ENCODE peak calls at places on chromosomes 11 and 22, in ten cellular contexts. Z, E, A, D, U, P, W, V, Q and B are unnamed samples.
A peak's percentile ranks its signal among the peaks of the same experiment; 100 is the strongest.

GRCh38 chr11:45266693-45267451 is 19.3 kb downstream of the SYT13 start:
- DNase-seq in E (peak; percentile 78), Z (no peak), D (peak; percentile 52), W (no peak), A (no peak), Q (no peak), P (no peak), V (peak; percentile 32), U (no peak), B (peak; percentile 44)

GRCh38 chr11:74024630-74025029 is 15.7 kb upstream of the UCP3 start:
- DNase-seq in W (no peak), U (no peak), E (no peak), Q (no peak), P (no peak), A (peak; percentile 60), D (no peak), V (no peak), Z (peak; percentile 93), B (no peak)

GRCh38 chr22:31106001-31106571 is 1.3 kb downstream of the SELENOM start:
- DNase-seq in E (no peak), Z (no peak), D (no peak), Q (no peak), W (no peak), P (no peak), A (peak; percentile 13), U (no peak), V (no peak), B (no peak)

GRCh38 chr22:26643368-26644100 is 13.9 kb upstream of the MIAT start:
- DNase-seq in D (no peak), A (no peak), P (no peak), Q (no peak), W (no peak), U (no peak), Z (no peak), V (no peak), E (no peak), B (no peak)

GRCh38 chr22:40463017-40463631 is 92.7 kb downstream of the SGSM3 start:
- DNase-seq in D (no peak), W (no peak), E (no peak), A (no peak), P (no peak), U (no peak), V (no peak), Z (no peak), Q (peak; percentile 82), B (peak; percentile 59)

GRCh38 chr11:64810891-64811272 is 531 bp upstream of the MEN1 start:
- DNase-seq in P (no peak), Q (no peak), W (no peak), V (peak; percentile 23), E (no peak), D (peak; percentile 57), U (no peak), Z (no peak), A (no peak), B (no peak)

GRCh38 chr11:125108469-125108868 is 3.0 kb downstream of the TMEM218 start:
- DNase-seq in U (no peak), Q (no peak), A (no peak), Z (no peak), V (no peak), P (no peak), E (no peak), W (no peak), D (no peak), B (no peak)

GRCh38 chr11:47464479-47464878 is 15.5 kb upstream of the RAPSN start:
- DNase-seq in U (no peak), E (no peak), V (no peak), W (no peak), D (peak; percentile 80), Z (no peak), A (no peak), P (no peak), Q (no peak), B (no peak)

GRCh38 chr11:12182650-12183511 is 72.5 kb downstream of the MICAL2 start:
- DNase-seq in Q (no peak), W (no peak), D (no peak), U (peak; percentile 92), A (no peak), P (no peak), V (no peak), Z (peak; percentile 98), E (no peak), B (no peak)

GRCh38 chr11:15006139-15006759 is 34.1 kb upstream of the CALCA start:
- DNase-seq in W (no peak), Q (no peak), D (peak; percentile 26), U (peak; percentile 37), P (no peak), E (peak; percentile 27), V (no peak), Z (peak; percentile 64), A (no peak), B (peak; percentile 18)

GRCh38 chr11:117478126-117478856 is 150.6 kb downstream of the CEP164 start:
- DNase-seq in Z (no peak), W (no peak), Q (no peak), E (no peak), U (no peak), D (no peak), V (no peak), P (no peak), A (no peak), B (no peak)

GRCh38 chr11:117477721-117478120 is 150.1 kb downstream of the CEP164 start:
- DNase-seq in W (no peak), A (no peak), E (no peak), Q (no peak), U (no peak), D (no peak), Z (no peak), V (no peak), P (no peak), B (no peak)

GRCh38 chr11:117478926-117479325 is 151.3 kb downstream of the CEP164 start:
- DNase-seq in W (no peak), Q (no peak), P (no peak), V (no peak), U (no peak), Z (peak; percentile 3), D (no peak), E (no peak), A (no peak), B (no peak)

GRCh38 chr11:117480221-117480620 is 152.6 kb downstream of the CEP164 start:
- DNase-seq in U (no peak), Z (no peak), E (no peak), Q (no peak), D (no peak), A (no peak), W (no peak), P (no peak), V (no peak), B (no peak)

DNA sequence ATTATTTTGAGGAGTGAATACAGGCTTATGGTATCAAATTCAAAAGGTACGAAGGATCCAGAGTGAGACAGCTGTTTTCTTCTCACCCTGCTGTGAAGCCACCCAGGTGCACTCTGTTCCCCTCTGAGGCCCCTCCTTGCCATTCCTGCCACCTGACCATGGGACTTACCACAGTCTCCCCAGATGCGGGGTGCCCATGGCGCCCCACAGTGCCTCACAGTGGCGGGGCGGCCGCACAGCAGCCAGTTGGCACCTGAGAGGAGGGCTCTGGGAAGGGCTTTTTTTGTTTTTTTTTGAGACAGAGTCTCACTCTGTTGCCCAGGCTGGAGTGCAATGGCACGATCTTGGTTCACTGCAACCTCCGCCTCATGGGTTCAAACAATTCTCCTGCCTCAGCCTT is 151.7 kb downstream of the CEP164 start:
- DNase-seq in U (no peak), W (no peak), D (no peak), Q (no peak), P (no peak), A (no peak), Z (no peak), V (no peak), E (peak; percentile 49), B (peak; percentile 62)
- TF ChIP-seq CTCF in U (no peak), W (peak; percentile 28), D (peak; percentile 38), Q (no peak), P (no peak), A (no peak), Z (no peak), V (peak; percentile 18), E (peak; percentile 69), B (peak; percentile 16)

GRCh38 chr11:3046190-3046589 is 11.0 kb downstream of the CARS1 start:
- DNase-seq in V (no peak), P (no peak), E (peak; percentile 50), Z (no peak), U (no peak), D (peak; percentile 46), A (no peak), Q (no peak), W (no peak), B (no peak)
- TF ChIP-seq CTCF in V (peak; percentile 23), P (no peak), E (peak; percentile 52), Z (peak; percentile 19), U (peak; percentile 16), D (peak; percentile 46), A (no peak), Q (no peak), W (no peak), B (no peak)

GRCh38 chr11:7353100-7353499 is 101.4 kb downstream of the SYT9 start:
- DNase-seq in Q (peak; percentile 43), D (peak; percentile 47), A (no peak), W (no peak), V (peak; percentile 3), P (no peak), Z (peak; percentile 30), E (peak; percentile 64), U (no peak), B (peak; percentile 49)
- TF ChIP-seq CTCF in Q (peak; percentile 63), D (peak; percentile 51), A (no peak), W (peak; percentile 55), V (peak; percentile 64), P (peak; percentile 35), Z (peak; percentile 45), E (peak; percentile 78), U (peak; percentile 52), B (peak; percentile 50)

GRCh38 chr11:110795124-110795624 is 82.9 kb upstream of the ARHGAP20 start:
- DNase-seq in Q (no peak), P (no peak), Z (no peak), V (no peak), U (no peak), D (no peak), E (no peak), A (no peak), W (no peak), B (no peak)

GRCh38 chr11:110797453-110797852 is 85.2 kb upstream of the ARHGAP20 start:
- DNase-seq in V (no peak), A (no peak), Z (no peak), E (no peak), P (no peak), U (no peak), Q (peak; percentile 52), D (no peak), W (no peak), B (peak; percentile 55)

GRCh38 chr11:110793556-110793955 is 81.3 kb upstream of the ARHGAP20 start:
- DNase-seq in P (no peak), W (no peak), D (peak; percentile 52), A (no peak), U (no peak), Z (no peak), V (no peak), E (no peak), Q (no peak), B (no peak)

GRCh38 chr11:110801328-110801727 is 89.1 kb upstream of the ARHGAP20 start:
- DNase-seq in W (no peak), A (no peak), V (no peak), Q (no peak), D (no peak), E (no peak), P (no peak), Z (no peak), U (no peak), B (no peak)

DNA sequence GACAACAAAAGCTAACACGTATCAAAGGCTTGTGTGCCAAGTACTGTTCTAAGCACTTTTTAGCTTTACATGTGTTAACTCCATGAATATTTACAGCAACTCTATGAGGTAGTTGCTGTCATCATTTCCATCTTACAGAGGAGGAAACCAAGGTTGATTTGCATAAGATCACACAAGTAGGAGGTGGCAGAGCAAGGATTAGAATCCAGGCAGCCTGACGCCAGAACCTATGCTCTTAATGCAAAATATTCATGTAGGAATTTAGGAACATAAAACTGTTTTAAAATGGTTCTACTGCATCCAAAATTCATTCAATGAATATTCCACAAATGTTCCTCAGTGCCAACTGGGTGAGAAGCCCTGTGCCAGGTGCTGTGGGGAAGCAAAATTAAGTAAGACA is 86.0 kb upstream of the ARHGAP20 start:
- DNase-seq in W (no peak), P (no peak), Q (no peak), A (no peak), V (no peak), D (no peak), U (no peak), Z (no peak), E (no peak), B (no peak)
- TF ChIP-seq CTCF in W (no peak), P (no peak), Q (no peak), A (no peak), V (no peak), D (no peak), U (no peak), Z (no peak), E (no peak), B (no peak)